ENCODE peak calls at places on chromosomes 3 and 15, in five cellular contexts. O, F, D, Q and J are unnamed samples.

GRCh38 chr3:127787071-127787490 is 35.2 kb downstream of the MGLL start:
- DNase-seq in Q (no peak), O (no peak), D (peak; percentile 46), F (no peak), J (no peak)

GRCh38 chr3:197298858-197299854 is 744 bp upstream of the DLG1 start:
- DNase-seq in F (no peak), O (no peak), D (peak; percentile 25), Q (peak; percentile 27), J (peak; percentile 33)

GRCh38 chr3:151351216-151351615 is 21.9 kb upstream of the P2RY13 start:
- DNase-seq in Q (no peak), O (no peak), D (no peak), F (no peak), J (no peak)

GRCh38 chr15:70424937-70425411 is 327.3 kb upstream of the TLE3 start:
- DNase-seq in Q (no peak), D (no peak), O (no peak), F (no peak), J (no peak)

GRCh38 chr15:80618666-80619481 is 76.2 kb upstream of the ABHD17C start:
- DNase-seq in D (no peak), F (no peak), Q (no peak), O (no peak), J (no peak)

GRCh38 chr3:55309336-55309735 is 177.8 kb downstream of the WNT5A start:
- DNase-seq in D (peak; percentile 31), O (no peak), F (no peak), Q (no peak), J (no peak)

GRCh38 chr3:178669046-178669445 is 132.8 kb downstream of the KCNMB2 start:
- DNase-seq in F (no peak), Q (no peak), D (no peak), O (no peak), J (no peak)

GRCh38 chr15:49610166-49610918 is 10.3 kb downstream of the FAM227B start:
- DNase-seq in D (no peak), Q (no peak), O (no peak), F (no peak), J (no peak)

GRCh38 chr15:100385300-100385699 is 43.5 kb upstream of the ADAMTS17 start:
- DNase-seq in Q (no peak), F (no peak), O (no peak), D (no peak), J (no peak)

GRCh38 chr15:40879609-40880008 is 5.6 kb upstream of the RHOV start:
- DNase-seq in D (no peak), F (no peak), Q (no peak), O (no peak), J (no peak)

GRCh38 chr15:89122532-89123525 is 34.6 kb downstream of the ABHD2 start:
- DNase-seq in O (no peak), F (no peak), Q (no peak), D (peak; percentile 39), J (no peak)

GRCh38 chr3:46031269-46031668 is 4.0 kb upstream of the XCR1 start:
- DNase-seq in Q (no peak), F (no peak), D (no peak), O (no peak), J (no peak)

GRCh38 chr3:110157221-110157620 is 819.9 kb upstream of the DPPA4 start:
- DNase-seq in F (no peak), O (no peak), D (no peak), Q (no peak), J (no peak)

GRCh38 chr3:99702953-99703352 is 64.6 kb downstream of the COL8A1 start:
- DNase-seq in F (no peak), Q (no peak), O (no peak), D (no peak), J (no peak)

GRCh38 chr3:72322264-72322976 is 525.8 kb downstream of the SHQ1 start:
- DNase-seq in O (no peak), F (no peak), D (no peak), Q (no peak), J (peak; percentile 53)

GRCh38 chr3:189269356-189269755 is 97.6 kb downstream of the TPRG1 start:
- DNase-seq in F (no peak), O (no peak), D (peak; percentile 60), Q (no peak), J (no peak)

GRCh38 chr15:90960316-90961091 is 5.8 kb downstream of the RCCD1 start:
- DNase-seq in D (no peak), O (no peak), Q (no peak), F (no peak), J (no peak)

GRCh38 chr3:106457278-106458210 is 588.7 kb upstream of the CBLB start:
- DNase-seq in O (peak; percentile 64), Q (no peak), F (peak; percentile 4), D (peak; percentile 88), J (peak; percentile 3)

GRCh38 chr3:195075199-195075940 is 195.6 kb downstream of the XXYLT1 start:
- DNase-seq in Q (no peak), F (no peak), D (peak; percentile 33), O (no peak), J (no peak)

GRCh38 chr15:48186271-48186670 is 5.2 kb upstream of the CTXN2 start:
- DNase-seq in O (no peak), D (no peak), F (no peak), Q (no peak), J (peak; percentile 76)

GRCh38 chr15:76286231-76286879 is 24.9 kb downstream of the ETFA start:
- DNase-seq in D (peak; percentile 23), F (peak; percentile 16), O (no peak), Q (no peak), J (no peak)

GRCh38 chr3:59658236-59658635 is 608.4 kb upstream of the CFAP20DC start:
- DNase-seq in D (no peak), Q (no peak), F (no peak), O (no peak), J (no peak)

GRCh38 chr3:72597756-72598195 is 250.5 kb downstream of the SHQ1 start:
- DNase-seq in F (no peak), D (peak; percentile 38), Q (peak; percentile 94), O (no peak), J (peak; percentile 68)

GRCh38 chr3:108008931-108009635 is 81.7 kb downstream of the CD47 start:
- DNase-seq in O (no peak), Q (peak; percentile 18), D (peak; percentile 48), F (no peak), J (no peak)

GRCh38 chr15:100726070-100726420 is 123.7 kb downstream of the ASB7 start:
- DNase-seq in D (no peak), F (no peak), O (no peak), Q (no peak), J (no peak)

GRCh38 chr3:69161587-69162196 is 39.3 kb upstream of the LMOD3 start:
- DNase-seq in F (no peak), D (peak; percentile 79), O (no peak), Q (peak; percentile 9), J (peak; percentile 48)

GRCh38 chr3:128412180-128413002 is 54.3 kb downstream of the DNAJB8 start:
- DNase-seq in F (no peak), D (no peak), O (no peak), Q (no peak), J (peak; percentile 71)

GRCh38 chr3:135970500-135971116 is 5.1 kb downstream of the PPP2R3A start:
- DNase-seq in O (no peak), F (no peak), D (peak; percentile 45), Q (no peak), J (no peak)

GRCh38 chr3:17047904-17048303 is 163.1 kb downstream of the PLCL2 start:
- DNase-seq in Q (peak; percentile 53), F (no peak), O (no peak), D (no peak), J (peak; percentile 91)

GRCh38 chr15:66815322-66815721 is 113.3 kb downstream of the SMAD6 start:
- DNase-seq in D (peak; percentile 79), O (peak; percentile 44), F (no peak), Q (no peak), J (no peak)

GRCh38 chr3:79125313-79125984 is 642.3 kb downstream of the ROBO1 start:
- DNase-seq in O (no peak), Q (no peak), F (no peak), D (no peak), J (no peak)

GRCh38 chr15:20346082-20346805 is 195.4 kb downstream of the GOLGA6L6 start:
- DNase-seq in F (no peak), D (peak; percentile 20), O (no peak), Q (no peak), J (peak; percentile 13)

GRCh38 chr15:36886135-36887011 is 214.0 kb downstream of the MEIS2 start:
- DNase-seq in Q (no peak), D (no peak), F (no peak), O (no peak), J (no peak)

GRCh38 chr3:87426916-87427315 is 150.5 kb upstream of the POU1F1 start:
- DNase-seq in D (peak; percentile 54), O (no peak), Q (no peak), F (no peak), J (no peak)

GRCh38 chr3:184333190-184333589 is 4.2 kb upstream of the FAM131A start:
- DNase-seq in Q (no peak), O (no peak), F (no peak), D (no peak), J (no peak)

GRCh38 chr3:23888617-23889228 is 28.1 kb downstream of the NKIRAS1 start:
- DNase-seq in Q (no peak), D (peak; percentile 26), O (no peak), F (no peak), J (peak; percentile 26)